ENCODE peak calls at places on chromosomes 11 and 22, in eight cellular contexts. G is SK-N-SH, W is PC-3, X is neural progenitor cell, I is HCT116, Q is MM.1S, K is OCI-LY7, D is hepatocyte. T is an unnamed sample.

GRCh38 chr11:14892036-14892556 is at the start of gene CYP2R1:
- DNase-seq in G (peak; percentile 96), W (peak; percentile 97), X (peak; percentile 96), I (peak; percentile 97), Q (peak; percentile 99), K (peak; percentile 97), D (peak; percentile 96), T (peak; percentile 97)

GRCh38 chr11:69913591-69914285 is 94.5 kb upstream of the FGF3 start:
- DNase-seq in G (no peak), W (no peak), X (no peak), I (no peak), Q (no peak), K (no peak), D (no peak), T (no peak)

GRCh38 chr11:130218501-130218900 is 58.9 kb downstream of the ST14 start:
- DNase-seq in G (no peak), W (no peak), X (no peak), I (no peak), Q (no peak), K (no peak), D (no peak), T (no peak)

GRCh38 chr11:69380921-69381581 is 87.1 kb downstream of the MYEOV start:
- DNase-seq in G (no peak), W (no peak), X (no peak), I (no peak), Q (no peak), K (no peak), D (no peak), T (no peak)

GRCh38 chr22:26783886-26784285 is 126.5 kb downstream of the MIAT start:
- DNase-seq in G (no peak), W (no peak), X (no peak), I (no peak), Q (no peak), K (no peak), D (peak; percentile 52), T (peak; percentile 54)

GRCh38 chr11:808427-809286 is 1.1 kb upstream of the RPLP2 start:
- DNase-seq in G (peak; percentile 88), W (no peak), X (no peak), I (no peak), Q (peak; percentile 45), K (peak; percentile 71), D (no peak), T (no peak)

GRCh38 chr11:92406472-92406871 is 181.9 kb downstream of the FAT3 start:
- DNase-seq in G (no peak), W (no peak), X (no peak), I (no peak), Q (no peak), K (no peak), D (no peak), T (no peak)

GRCh38 chr11:36408476-36409136 is 101.5 kb downstream of the TRAF6 start:
- DNase-seq in G (no peak), W (no peak), X (no peak), I (no peak), Q (no peak), K (no peak), D (no peak), T (no peak)

GRCh38 chr11:68025047-68025446 is 5.4 kb upstream of the NDUFS8 start:
- DNase-seq in G (no peak), W (no peak), X (no peak), I (no peak), Q (no peak), K (peak; percentile 67), D (no peak), T (no peak)

GRCh38 chr11:61868601-61869476 is 22.5 kb downstream of the FADS3 start:
- DNase-seq in G (no peak), W (no peak), X (no peak), I (no peak), Q (no peak), K (no peak), D (no peak), T (no peak)

GRCh38 chr22:18970180-18970947 is 34.3 kb upstream of the PRODH start:
- DNase-seq in G (peak; percentile 85), W (no peak), X (peak; percentile 86), I (no peak), Q (no peak), K (no peak), D (peak; percentile 53), T (peak; percentile 86)

GRCh38 chr11:74650498-74650897 is 58.1 kb downstream of the POLD3 start:
- DNase-seq in G (no peak), W (no peak), X (no peak), I (no peak), Q (no peak), K (no peak), D (no peak), T (no peak)

DNA sequence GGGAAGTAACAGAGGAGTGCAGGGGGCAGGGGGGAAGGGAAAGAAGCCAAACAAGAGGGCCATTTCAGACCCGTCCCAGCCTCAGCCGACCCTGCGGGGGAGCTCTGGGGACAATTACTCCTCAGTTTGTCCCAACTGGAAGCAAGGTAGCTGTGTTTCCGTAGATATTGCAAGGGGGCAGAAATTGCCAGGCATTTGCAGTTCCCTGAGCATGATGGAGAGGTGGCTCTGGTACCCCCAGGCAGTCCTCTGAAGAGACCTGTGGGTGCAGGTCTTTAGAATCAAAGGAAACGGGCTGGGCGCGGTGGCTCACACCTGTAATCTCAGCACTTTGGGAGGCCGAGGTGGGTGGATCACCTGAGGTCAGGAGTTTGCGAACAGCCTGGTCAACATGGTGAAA is 13.8 kb upstream of the JAM3 start:
- DNase-seq in G (no peak), W (no peak), X (no peak), I (no peak), Q (no peak), K (no peak), D (no peak), T (no peak)
- H3K4me3 ChIP-seq in G (no peak overlapping the region), W (no peak overlapping the region), X (no peak overlapping the region), I (no peak overlapping the region), Q (no peak overlapping the region), K (no peak overlapping the region), D (no peak overlapping the region), T (no peak overlapping the region)

DNA sequence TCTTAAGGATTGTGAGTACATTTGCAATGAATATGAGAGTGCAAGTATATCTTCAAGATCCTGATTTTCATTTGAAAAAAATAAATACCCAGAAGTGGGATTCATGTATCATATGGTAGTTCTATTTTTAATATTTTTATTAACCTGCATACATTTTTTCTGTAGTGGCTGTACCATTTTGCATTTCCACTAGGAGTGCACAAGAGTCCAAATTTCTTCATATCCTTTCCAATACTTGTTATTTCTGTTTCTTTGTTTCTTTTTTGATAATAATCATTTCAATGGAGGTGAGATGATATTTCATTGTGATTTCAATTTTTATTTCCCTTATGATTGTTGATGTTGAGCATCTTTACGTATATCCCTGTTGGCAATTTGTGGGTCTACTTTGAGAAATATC is 759.8 kb upstream of the CNTN5 start:
- DNase-seq in G (no peak), W (peak; percentile 18), X (no peak), I (no peak), Q (no peak), K (no peak), D (no peak), T (no peak)
- TF ChIP-seq CTCF in G (peak; percentile 57), W (peak; percentile 61), X (peak; percentile 38), I (peak; percentile 14), Q (peak; percentile 24), K (peak; percentile 51), D (no peak), T (no peak)

GRCh38 chr11:111419641-111420327 is 40.7 kb upstream of the POU2AF1 start:
- DNase-seq in G (no peak), W (no peak), X (no peak), I (no peak), Q (no peak), K (no peak), D (no peak), T (no peak)

GRCh38 chr11:111421251-111421650 is 42.2 kb upstream of the POU2AF1 start:
- DNase-seq in G (no peak), W (no peak), X (no peak), I (no peak), Q (no peak), K (peak; percentile 72), D (no peak), T (no peak)

GRCh38 chr11:111419181-111419580 is 40.1 kb upstream of the POU2AF1 start:
- DNase-seq in G (no peak), W (no peak), X (no peak), I (no peak), Q (no peak), K (peak; percentile 46), D (no peak), T (no peak)

GRCh38 chr11:111423250-111423615 is 44.2 kb upstream of the POU2AF1 start:
- DNase-seq in G (no peak), W (no peak), X (no peak), I (no peak), Q (no peak), K (no peak), D (no peak), T (no peak)

GRCh38 chr11:111422494-111423249 is 43.6 kb upstream of the POU2AF1 start:
- DNase-seq in G (peak; percentile 64), W (peak; percentile 65), X (peak; percentile 85), I (peak; percentile 37), Q (peak; percentile 73), K (peak; percentile 92), D (peak; percentile 77), T (peak; percentile 90)
- TF ChIP-seq EZH2phosphoT487 in G (no peak), W (no peak), X (no peak), I (no peak), Q (no peak), K (no peak), D (no peak), T (no peak)

GRCh38 chr11:121326230-121326629 is 33.7 kb downstream of the SC5D start:
- DNase-seq in G (no peak), W (no peak), X (no peak), I (no peak), Q (no peak), K (no peak), D (no peak), T (no peak)

GRCh38 chr11:121329786-121330395 is 37.3 kb downstream of the SC5D start:
- DNase-seq in G (no peak), W (no peak), X (no peak), I (no peak), Q (no peak), K (no peak), D (peak; percentile 32), T (no peak)

GRCh38 chr11:121328967-121329653 is 36.5 kb downstream of the SC5D start:
- DNase-seq in G (no peak), W (no peak), X (no peak), I (no peak), Q (no peak), K (peak; percentile 66), D (no peak), T (no peak)

GRCh38 chr11:121330614-121331435 is 38.3 kb downstream of the SC5D start:
- DNase-seq in G (no peak), W (no peak), X (no peak), I (no peak), Q (no peak), K (no peak), D (no peak), T (no peak)

DNA sequence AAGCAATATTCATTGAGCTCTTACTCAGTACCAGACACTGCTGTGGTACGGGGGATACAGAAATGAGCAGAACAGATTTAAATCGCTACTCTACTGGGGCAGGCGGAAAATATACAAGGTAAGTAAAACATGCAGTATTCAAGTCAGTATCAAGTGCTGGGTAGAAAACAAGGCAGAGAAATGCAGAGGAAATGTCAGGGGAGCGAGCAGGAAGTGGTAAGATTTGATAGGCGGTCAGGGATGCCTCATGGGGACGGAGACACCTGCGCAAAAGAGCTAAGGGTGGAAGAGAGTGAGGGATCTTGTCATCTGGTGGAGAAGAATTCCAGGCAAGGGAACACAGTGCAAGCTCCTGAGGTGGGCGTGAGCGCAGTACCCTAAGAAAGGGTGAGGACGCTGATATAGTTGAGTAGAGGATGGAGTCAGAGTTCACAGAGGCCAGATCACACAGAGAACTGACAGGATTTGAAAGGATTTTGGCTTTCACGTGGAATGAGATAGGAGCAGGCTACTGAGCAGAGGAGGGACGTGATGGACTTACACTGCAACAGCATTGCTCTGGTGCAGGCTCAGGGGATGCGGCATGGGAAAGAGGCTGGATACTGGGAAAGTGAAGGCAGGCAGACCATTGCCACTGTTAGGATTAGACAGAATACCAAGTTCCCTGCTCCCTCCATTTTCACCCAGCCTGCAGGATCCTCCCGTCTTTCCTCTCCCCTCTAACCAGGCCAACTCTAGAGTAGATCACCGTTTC is 35.8 kb downstream of the SC5D start:
- DNase-seq in G (no peak), W (no peak), X (no peak), I (no peak), Q (no peak), K (peak; percentile 80), D (no peak), T (no peak)
- H3K4me3 ChIP-seq in G (no peak overlapping the region), W (no peak overlapping the region), X (no peak overlapping the region), I (no peak overlapping the region), Q (no peak overlapping the region), K (peak overlapping the region; percentile 25), D (no peak overlapping the region), T (no peak overlapping the region)

T was measured in GM23338.